ENCODE peak calls at places on chromosomes 1 and 21, in four cellular contexts. Q, M, J and S are unnamed samples. For H3K27me3, the result is how much of the 10 kb centered on the place peaks cover.

GRCh38 chr1:203506821-203507220 is 12.9 kb downstream of the OPTC start:
- DNase-seq in Q (no peak), M (no peak), J (no peak), S (no peak)

GRCh38 chr1:196148367-196148970 is 459.8 kb downstream of the KCNT2 start:
- DNase-seq in Q (no peak), M (no peak), J (peak), S (no peak)

GRCh38 chr1:241485554-241485992 is 34.0 kb downstream of the FH start:
- DNase-seq in Q (no peak), M (no peak), J (peak), S (no peak)

GRCh38 chr1:2789164-2789985 is 12.1 kb downstream of the TTC34 start:
- DNase-seq in Q (no peak), M (no peak), J (no peak), S (no peak)

GRCh38 chr1:47417129-47418044 is 1.3 kb downstream of the FOXE3 start:
- DNase-seq in Q (no peak), M (no peak), J (no peak), S (no peak)

GRCh38 chr1:23122023-23122738 is 46.5 kb downstream of the LUZP1 start:
- DNase-seq in Q (peak), M (no peak), J (peak), S (no peak)

GRCh38 chr1:8910914-8911313 is 32.4 kb upstream of the ENO1 start:
- DNase-seq in Q (no peak), M (no peak), J (peak), S (no peak)

GRCh38 chr1:147781056-147781471 is 20.7 kb upstream of the GJA5 start:
- DNase-seq in Q (no peak), M (no peak), J (peak), S (no peak)

GRCh38 chr1:27547220-27548116 is 56.5 kb downstream of the AHDC1 start:
- DNase-seq in Q (no peak), M (no peak), J (no peak), S (no peak)

GRCh38 chr1:87154351-87154750 is 174.3 kb upstream of the LMO4 start:
- DNase-seq in Q (no peak), M (no peak), J (no peak), S (no peak)

GRCh38 chr1:118927826-118928225 is 60.3 kb downstream of the TBX15 start:
- DNase-seq in Q (no peak), M (no peak), J (no peak), S (no peak)

GRCh38 chr1:224059897-224060462 is 53.9 kb upstream of the FBXO28 start:
- DNase-seq in Q (no peak), M (no peak), J (no peak), S (no peak)

GRCh38 chr1:241482761-241483250 is 36.7 kb downstream of the FH start:
- DNase-seq in Q (no peak), M (no peak), J (peak), S (no peak)

GRCh38 chr1:194338241-194338948 is 1152.0 kb upstream of the B3GALT2 start:
- DNase-seq in Q (no peak), M (no peak), J (peak), S (no peak)

GRCh38 chr1:220067246-220068204 is 21.2 kb upstream of the EPRS1 start:
- DNase-seq in Q (no peak), M (no peak), J (peak), S (no peak)

GRCh38 chr1:2561446-2561845 is 5.3 kb downstream of the TNFRSF14 start:
- DNase-seq in Q (no peak), M (no peak), J (no peak), S (no peak)

GRCh38 chr1:26317612-26318337 is at the start of gene CD52:
- DNase-seq in Q (no peak), M (no peak), J (no peak), S (peak)

GRCh38 chr1:173205146-173206051 is 1.7 kb downstream of the TNFSF4 start:
- DNase-seq in Q (no peak), M (no peak), J (peak), S (peak)

DNA sequence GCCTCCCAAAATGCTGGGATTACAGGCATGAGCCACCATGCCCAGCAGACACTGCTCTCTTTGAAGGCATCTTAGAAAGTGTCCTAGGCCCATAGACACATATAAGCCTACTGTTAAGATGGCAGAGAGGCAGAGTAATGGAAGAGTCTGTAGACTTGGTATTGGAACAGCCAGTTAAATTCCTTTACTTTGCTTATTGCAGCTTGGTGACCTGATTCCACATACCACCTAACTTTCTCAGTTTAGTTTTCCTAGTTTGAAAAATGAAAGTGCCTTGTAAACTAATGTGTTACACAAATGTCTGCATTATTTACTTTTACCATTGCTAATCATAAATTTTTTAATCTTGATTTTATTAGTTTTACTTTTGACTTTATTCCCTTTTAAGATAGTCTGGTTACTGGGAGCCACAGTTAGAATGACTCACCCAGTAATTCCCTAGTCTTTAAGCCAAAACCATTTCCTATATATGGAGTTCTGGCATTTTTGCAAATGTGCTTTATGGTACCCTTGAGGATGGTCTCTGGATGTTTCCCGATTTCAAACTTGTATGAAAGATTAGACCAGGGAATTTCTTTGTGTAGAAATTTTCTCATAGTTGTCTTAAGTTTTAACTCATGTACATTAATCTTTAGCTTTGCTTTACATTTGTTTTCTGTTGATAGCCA is 6.4 kb downstream of the SMAP2 start:
- DNase-seq in Q (no peak), M (no peak), J (peak), S (no peak)
- H3K27ac ChIP-seq in Q (no peak), M (peak), J (peak), S (peak)

DNA sequence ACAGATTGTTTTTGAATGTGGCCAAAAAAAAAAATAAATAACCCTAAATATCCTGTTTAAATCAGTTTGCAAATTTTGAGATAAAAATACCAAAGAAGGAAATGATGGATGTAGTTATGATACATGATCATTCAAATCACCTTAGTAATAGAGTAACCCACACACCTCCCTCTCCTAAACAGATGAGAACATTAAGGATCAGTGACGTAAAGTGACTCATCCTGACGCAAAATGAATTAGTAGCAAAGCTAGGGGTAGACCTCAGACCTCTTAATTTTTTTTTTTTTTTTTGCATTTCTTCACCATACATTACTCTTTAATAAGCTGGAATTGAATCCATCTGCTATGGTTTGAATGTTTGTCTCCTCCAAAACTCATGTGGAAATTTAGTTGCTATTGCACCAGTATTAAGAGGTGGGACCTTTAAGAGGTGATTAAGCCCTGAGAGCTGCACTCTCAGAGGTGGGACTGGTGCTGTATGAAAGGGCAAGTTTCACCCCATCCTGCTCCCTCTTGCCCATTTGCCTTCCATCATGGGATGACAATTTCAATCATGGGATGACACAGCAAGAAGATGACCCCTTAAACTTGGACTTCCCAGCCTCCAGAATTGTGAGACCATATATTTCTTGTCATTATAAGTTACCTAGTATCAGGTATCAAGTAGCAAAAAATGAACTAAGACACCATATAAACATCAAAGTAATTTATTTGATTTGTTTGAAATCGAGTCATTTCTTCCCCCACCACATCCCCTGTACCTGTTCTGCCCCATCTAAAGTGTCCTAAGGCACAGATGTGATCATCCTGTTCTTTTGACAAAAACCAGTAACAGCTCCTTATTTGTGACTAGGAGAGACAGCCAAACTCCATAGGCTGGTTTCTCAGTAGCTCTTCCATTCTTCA is 114.6 kb upstream of the DUSP10 start:
- DNase-seq in Q (no peak), M (no peak), J (peak), S (no peak)
- H3K27me3 ChIP-seq in Q (under half), M (under half), J (under half), S (under half)

GRCh38 chr1:19825298-19825697 is 10.2 kb upstream of the RNF186 start:
- DNase-seq in Q (peak), M (no peak), J (no peak), S (no peak)
- TF ChIP-seq CTCF in Q (no peak), M (no peak), J (no peak), S (no peak)

DNA sequence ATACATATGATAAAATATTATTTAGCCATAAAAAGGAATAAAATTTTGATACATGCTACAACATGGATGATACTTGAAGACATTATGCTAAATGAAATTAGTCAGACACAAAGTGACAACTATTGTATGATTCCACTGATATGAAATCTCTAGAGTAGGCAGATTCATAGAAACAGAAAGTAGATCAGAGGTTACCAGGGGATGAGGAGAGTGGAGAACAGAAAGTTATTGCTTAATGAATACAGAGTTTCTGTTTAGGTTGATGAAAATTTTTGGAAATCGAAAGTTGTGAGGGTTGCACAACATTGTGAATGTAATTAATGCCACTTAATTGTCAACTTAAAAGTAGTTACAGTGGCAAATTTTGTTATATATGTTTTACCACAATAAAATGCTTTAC is 315.7 kb upstream of the USP25 start:
- DNase-seq in Q (no peak), M (no peak), J (no peak), S (no peak)
- H3K27ac ChIP-seq in Q (no peak), M (no peak), J (no peak), S (no peak)

GRCh38 chr21:38400195-38400695 is 98.0 kb downstream of the ERG start:
- DNase-seq in Q (no peak), M (no peak), J (no peak), S (no peak)
- H3K27me3 ChIP-seq in Q (under half), M (under half), J (under half), S (under half)

GRCh38 chr21:43341349-43342163 is 85.4 kb downstream of the SIK1 start:
- DNase-seq in Q (no peak), M (no peak), J (peak), S (no peak)

GRCh38 chr21:43342301-43342881 is 84.5 kb downstream of the SIK1 start:
- DNase-seq in Q (no peak), M (no peak), J (no peak), S (no peak)

GRCh38 chr21:43345046-43345745 is 81.7 kb downstream of the SIK1 start:
- DNase-seq in Q (no peak), M (no peak), J (no peak), S (no peak)

GRCh38 chr21:43343992-43344886 is 82.7 kb downstream of the SIK1 start:
- DNase-seq in Q (peak), M (no peak), J (no peak), S (no peak)

DNA sequence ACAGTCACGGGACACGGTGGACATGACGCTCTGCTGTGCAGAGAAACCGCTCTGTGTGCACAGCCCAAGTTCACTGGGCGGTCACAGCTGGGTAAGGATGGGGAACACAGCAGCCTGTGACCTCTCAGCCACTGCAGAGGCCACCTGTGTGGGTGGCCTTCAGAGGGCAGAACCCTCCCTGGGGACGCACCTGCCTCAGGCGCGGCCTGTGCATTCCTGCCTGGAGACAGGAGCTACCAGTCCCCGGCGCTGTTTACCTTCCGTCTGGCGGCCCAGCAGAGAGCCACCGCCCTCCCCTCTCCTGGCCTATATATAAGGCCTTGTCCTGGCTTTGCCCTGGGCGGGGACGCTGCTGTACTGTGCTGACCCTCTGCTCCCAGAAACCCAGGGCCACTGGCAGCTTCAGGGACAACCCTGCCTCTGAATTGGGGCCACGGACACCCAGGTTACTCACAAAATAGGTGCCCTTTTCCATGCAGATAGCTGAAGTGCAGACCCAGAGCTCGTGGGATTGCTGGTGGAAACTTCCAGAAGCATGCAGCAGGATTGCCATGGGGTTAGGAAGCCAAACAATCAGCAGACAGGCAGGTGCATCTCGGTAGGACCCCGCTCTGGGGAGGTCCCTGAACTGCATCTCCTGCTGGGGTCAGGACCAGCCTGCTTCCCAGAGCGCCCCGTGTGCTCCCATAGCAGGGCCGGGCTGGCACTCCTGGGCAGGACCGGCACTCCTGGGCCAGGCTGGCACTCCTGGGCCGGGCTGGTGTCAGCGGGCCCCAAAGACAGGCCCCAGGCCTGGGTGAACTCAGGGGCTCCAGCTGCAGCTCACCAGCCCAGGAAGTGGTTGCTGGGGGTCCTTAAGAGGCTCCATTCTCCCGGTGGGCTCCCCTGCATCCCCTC is 83.6 kb downstream of the SIK1 start:
- DNase-seq in Q (peak), M (no peak), J (no peak), S (no peak)
- TF ChIP-seq CTCF in Q (no peak), M (no peak), J (no peak), S (no peak)